ENCODE peak calls at places on chromosome 21, in four cellular contexts. E is fibroblast of lung, M is transverse colon, O is KBM-7. F is an unnamed sample.

GRCh38 chr21:34704119-34704518 is 35.3 kb downstream of the CLIC6 start:
- DNase-seq in O (no peak), E (peak), M (no peak), F (no peak)

GRCh38 chr21:39612233-39613028 is at the start of gene B3GALT5:
- DNase-seq in M (peak), E (peak), O (no peak), F (no peak)

GRCh38 chr21:33028759-33029511 is 3.2 kb downstream of the OLIG2 start:
- DNase-seq in E (no peak), O (no peak), M (no peak), F (no peak)

GRCh38 chr21:39014751-39015150 is 168.5 kb downstream of the PSMG1 start:
- DNase-seq in O (no peak), E (peak), M (no peak), F (no peak)

GRCh38 chr21:42988234-42988965 is 14.0 kb downstream of the PKNOX1 start:
- DNase-seq in E (peak), O (no peak), M (no peak), F (no peak)

GRCh38 chr21:46317710-46318463 is 5.8 kb downstream of the C21orf58 start:
- DNase-seq in E (no peak), M (peak), O (no peak), F (no peak)

GRCh38 chr21:35864039-35864438 is 196.3 kb downstream of the SETD4 start:
- DNase-seq in E (no peak), M (no peak), O (no peak), F (no peak)

GRCh38 chr21:33865176-33865575 is 50.4 kb downstream of the ATP5PO start:
- DNase-seq in O (no peak), E (no peak), M (no peak), F (no peak)

GRCh38 chr21:31497939-31498338 is 153.9 kb upstream of the TIAM1 start:
- DNase-seq in O (no peak), E (no peak), M (no peak), F (no peak)

GRCh38 chr21:35093514-35093913 is 44.4 kb upstream of the RUNX1 start:
- DNase-seq in M (no peak), O (no peak), E (no peak), F (no peak)

F was measured in OCI-M1.